ENCODE peak calls at places on chromosomes 6 and 20, in five cellular contexts. A, X, F, P and O are unnamed samples.

GRCh38 chr6:38212579-38212978 is 393.1 kb downstream of the ZFAND3 start:
- DNase-seq in X (no peak), F (peak), A (no peak), P (peak), O (peak)

GRCh38 chr20:59725476-59726119 is 121.3 kb downstream of the PHACTR3 start:
- DNase-seq in P (no peak), X (no peak), A (no peak), F (peak), O (no peak)

GRCh38 chr6:126614642-126615504 is 275.0 kb downstream of the CENPW start:
- DNase-seq in F (peak), A (no peak), P (no peak), X (no peak), O (no peak)

GRCh38 chr20:19376451-19376971 is 164.1 kb downstream of the SLC24A3 start:
- DNase-seq in A (no peak), F (no peak), X (no peak), P (no peak), O (no peak)

GRCh38 chr6:4577406-4577805 is 198.8 kb upstream of the CDYL start:
- DNase-seq in F (no peak), A (no peak), X (peak), P (peak), O (peak)

GRCh38 chr6:41278699-41279405 is 7.6 kb downstream of the TREM1 start:
- DNase-seq in P (peak), X (peak), A (peak), F (peak), O (no peak)

GRCh38 chr6:146850238-146850896 is 251.6 kb downstream of the ADGB start:
- DNase-seq in A (no peak), P (peak), F (no peak), X (peak), O (no peak)

GRCh38 chr6:156791261-156791850 is 14.2 kb downstream of the ARID1B start:
- DNase-seq in A (no peak), F (peak), X (peak), P (peak), O (peak)

GRCh38 chr6:156190270-156190669 is 586.9 kb upstream of the ARID1B start:
- DNase-seq in A (no peak), X (no peak), P (no peak), F (no peak), O (no peak)

GRCh38 chr6:53492860-53493634 is 51.9 kb downstream of the GCLC start:
- DNase-seq in A (peak), F (peak), X (peak), P (peak), O (no peak)

GRCh38 chr6:55980627-55981211 is 105.3 kb upstream of the BMP5 start:
- DNase-seq in A (peak), F (peak), X (peak), P (peak), O (no peak)

GRCh38 chr6:110102411-110102810 is 77.1 kb downstream of the WASF1 start:
- DNase-seq in A (no peak), X (no peak), P (no peak), F (no peak), O (no peak)

GRCh38 chr20:2527762-2528161 is 8.6 kb upstream of the TMC2 start:
- DNase-seq in X (no peak), F (no peak), P (no peak), A (no peak), O (no peak)

DNA sequence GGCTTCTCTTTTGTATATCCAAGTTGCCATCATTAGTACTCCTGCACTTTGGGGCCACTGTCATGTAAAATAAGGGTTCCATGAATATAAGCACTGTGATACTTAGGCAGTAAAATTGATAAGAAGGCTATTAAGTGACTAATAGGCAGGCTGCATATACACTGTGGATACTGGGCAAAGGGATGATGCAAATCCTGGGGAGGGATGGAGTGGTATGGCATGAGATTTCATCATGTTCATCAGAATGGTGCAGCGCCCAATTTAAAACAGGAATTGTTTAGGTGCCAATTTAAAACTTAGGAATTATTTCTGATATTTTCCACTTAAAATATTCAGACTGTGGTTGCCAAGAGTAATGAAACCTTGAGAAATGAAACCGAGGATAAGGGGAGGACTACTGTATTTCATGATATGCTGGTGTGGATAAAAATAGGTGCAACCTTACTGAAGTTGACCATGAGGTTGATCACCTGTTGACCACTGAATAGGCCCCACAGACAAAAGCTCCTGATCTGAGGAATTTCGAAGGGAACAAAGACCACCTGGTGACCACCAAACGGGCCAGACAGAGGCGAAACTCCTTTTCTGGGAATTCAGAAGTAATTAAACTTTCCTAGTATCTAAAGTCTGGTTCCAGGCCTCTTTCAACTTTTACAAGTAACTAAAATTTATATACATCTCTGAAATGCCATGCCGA is 4.9 kb upstream of the TRIM39 start:
- DNase-seq in P (no peak), F (peak), A (no peak), X (peak), O (no peak)
- H3K4me3 ChIP-seq in P (no peak), F (peak), A (no peak), X (no peak), O (no peak)

DNA sequence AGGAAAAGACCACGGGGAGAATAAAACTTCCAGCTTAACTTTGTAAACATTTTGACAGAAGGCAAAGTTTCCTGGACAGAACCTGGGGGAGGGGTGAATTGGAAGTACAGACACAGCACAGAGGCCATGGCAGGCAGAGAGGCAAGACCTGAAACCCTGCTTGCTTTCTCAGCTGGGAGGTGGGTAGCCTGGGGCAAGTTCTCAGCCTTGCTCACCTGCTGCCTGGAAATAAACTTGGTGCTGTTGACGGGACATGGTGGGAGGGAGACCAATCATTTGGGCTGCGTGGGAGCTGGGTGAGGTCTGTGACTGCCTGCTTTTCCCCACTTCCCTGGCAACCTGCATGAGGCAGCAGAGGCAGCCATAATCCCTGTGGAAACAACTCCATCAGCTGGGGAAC is 221.3 kb downstream of the MOXD1 start:
- DNase-seq in X (no peak), P (no peak), F (no peak), A (no peak), O (no peak)
- TF ChIP-seq CTCF in X (no peak), P (no peak), F (no peak), A (no peak), O (no peak)

GRCh38 chr6:42440027-42440426 is 11.7 kb downstream of the TRERF1 start:
- DNase-seq in X (peak), A (no peak), F (no peak), P (no peak), O (no peak)
- H3K4me3 ChIP-seq in X (no peak), A (no peak), F (peak), P (no peak), O (no peak)

DNA sequence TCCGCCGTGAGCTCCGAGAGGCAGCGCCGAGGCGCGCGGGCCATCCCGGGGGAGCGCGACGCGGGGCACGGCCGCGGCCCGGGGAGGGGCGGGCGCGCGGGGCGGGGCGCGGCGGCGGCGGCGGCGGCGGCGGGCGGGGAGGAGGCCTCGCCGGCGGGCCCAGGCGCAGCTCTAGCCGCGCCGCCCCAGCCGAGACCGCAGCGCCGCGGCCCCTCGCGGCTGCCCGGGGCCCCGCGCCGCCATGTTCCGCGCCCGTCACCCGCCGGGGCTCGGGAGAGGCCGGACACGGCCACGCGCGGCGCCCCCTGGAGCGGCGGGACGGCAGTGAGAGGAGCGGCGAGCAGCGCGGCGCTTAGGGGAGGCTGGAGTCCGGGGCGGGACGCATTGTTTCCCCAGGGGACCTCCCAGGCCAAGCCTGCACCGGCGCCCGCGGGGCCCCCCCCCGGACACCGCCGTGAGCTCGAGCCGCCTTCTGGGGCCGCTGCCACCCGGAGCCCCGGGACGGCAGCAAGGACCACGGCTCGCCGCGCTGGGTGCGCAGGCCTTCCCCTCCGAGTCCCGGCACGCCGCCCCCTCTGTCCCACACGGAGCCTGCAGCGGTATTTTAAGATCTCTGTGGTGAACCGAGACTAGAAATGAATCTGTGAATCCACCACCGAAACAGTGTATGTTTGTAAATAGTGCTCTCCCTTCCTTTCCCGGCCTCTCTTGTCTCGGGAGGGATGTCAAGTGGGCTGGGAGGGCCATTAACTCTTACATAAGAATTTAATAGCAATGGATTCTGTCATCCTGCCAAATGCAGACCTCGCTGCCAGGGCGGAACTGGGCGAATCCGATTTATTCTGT is at the start of gene KIF13A:
- DNase-seq in F (peak), A (peak), P (peak), X (peak), O (peak)
- TF ChIP-seq CTCF in F (no peak), A (no peak), P (peak), X (no peak), O (no peak)

GRCh38 chr6:20534906-20535305 is 649 bp downstream of the CDKAL1 start:
- DNase-seq in A (no peak), F (no peak), X (no peak), P (no peak), O (no peak)

GRCh38 chr6:20538131-20538662 is 3.9 kb downstream of the CDKAL1 start:
- DNase-seq in F (no peak), A (no peak), P (no peak), X (no peak), O (no peak)

GRCh38 chr6:20532881-20533280 is 1.4 kb upstream of the CDKAL1 start:
- DNase-seq in A (no peak), F (no peak), P (no peak), X (no peak), O (no peak)

GRCh38 chr6:20534295-20534897 is at the start of gene CDKAL1:
- DNase-seq in F (peak), P (peak), A (peak), X (peak), O (peak)

GRCh38 chr6:20533746-20534294 is 437 bp upstream of the CDKAL1 start:
- DNase-seq in X (no peak), A (no peak), F (peak), P (no peak), O (no peak)
- H3K4me3 ChIP-seq in X (peak), A (peak), F (peak), P (peak), O (peak)

DNA sequence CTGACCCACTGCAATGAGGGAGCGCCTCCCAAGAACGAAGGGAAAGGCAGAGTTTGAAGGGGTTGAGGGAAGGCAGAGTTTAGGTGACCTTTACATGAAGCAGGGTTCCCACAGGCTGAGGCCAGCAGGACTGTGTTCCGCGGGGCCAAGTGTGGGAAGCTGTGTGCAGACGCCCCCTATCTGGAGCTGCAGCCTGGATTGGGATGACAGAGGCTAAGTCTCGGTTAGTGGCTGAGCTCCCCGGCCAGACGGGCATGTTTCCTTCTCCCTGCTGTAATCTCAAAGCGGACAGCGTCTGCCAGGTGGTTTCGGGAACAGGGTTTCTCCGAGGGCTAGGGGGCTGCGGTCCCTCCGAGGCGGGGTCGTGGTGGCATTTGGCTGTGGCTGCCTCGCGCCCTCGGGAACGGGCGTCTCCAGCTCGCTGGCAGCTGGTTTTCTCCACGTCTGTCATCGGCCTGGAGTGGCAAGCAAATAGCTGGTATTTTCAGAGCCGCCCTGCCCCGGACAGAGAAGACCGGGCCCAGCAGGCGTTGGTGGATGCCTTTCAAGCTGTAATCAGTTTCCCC is 702 bp upstream of the PYGB start:
- DNase-seq in P (peak), F (peak), A (no peak), X (peak), O (no peak)
- TF ChIP-seq CTCF in P (peak), F (peak), A (peak), X (peak), O (peak)